ENCODE peak calls at places on chromosomes 13 and 19, in six cellular contexts. R is fibroblast of lung, O is psoas muscle, P is left ventricle myocardium inferior, Q is aorta, M is tibial artery. Z is an unnamed sample. For H3K9me3, the result is how much of the 10 kb centered on the place peaks cover.

GRCh38 chr19:3201911-3202310 is 16.2 kb downstream of the NCLN start:
- DNase-seq in R (no peak), O (no peak), P (no peak), Q (no peak), M (no peak), Z (no peak)

GRCh38 chr19:45768644-45769053 is 403 bp downstream of the SIX5 start:
- DNase-seq in R (peak), O (no peak), P (peak), Q (peak), M (no peak), Z (peak)

GRCh38 chr19:22472180-22472637 is 50.1 kb upstream of the ZNF98 start:
- DNase-seq in R (no peak), O (no peak), P (no peak), Q (no peak), M (no peak), Z (no peak)

GRCh38 chr19:2867025-2867991 is at the start of gene ZNF556:
- DNase-seq in R (no peak), O (peak), P (no peak), Q (no peak), M (no peak), Z (peak)

GRCh38 chr13:71005919-71006318 is 861.1 kb downstream of the DACH1 start:
- DNase-seq in R (no peak), O (no peak), P (no peak), Q (no peak), M (no peak), Z (no peak)

GRCh38 chr19:19545128-19545591 is 7.1 kb downstream of the CILP2 start:
- DNase-seq in R (no peak), O (no peak), P (no peak), Q (no peak), M (no peak), Z (peak)

GRCh38 chr13:28532226-28533048 is 37.5 kb upstream of the FLT1 start:
- DNase-seq in R (no peak), O (peak), P (peak), Q (no peak), M (no peak), Z (peak)

GRCh38 chr19:39131255-39131755 is 5.7 kb downstream of the PAK4 start:
- DNase-seq in R (peak), O (peak), P (peak), Q (peak), M (no peak), Z (peak)

GRCh38 chr19:6260376-6260775 is 19.4 kb downstream of the MLLT1 start:
- DNase-seq in R (no peak), O (no peak), P (no peak), Q (no peak), M (no peak), Z (no peak)

GRCh38 chr19:4454952-4455738 is 2.4 kb downstream of the UBXN6 start:
- DNase-seq in R (peak), O (peak), P (no peak), Q (no peak), M (no peak), Z (peak)

GRCh38 chr13:100725472-100725871 is 50.9 kb upstream of the TMTC4 start:
- DNase-seq in R (no peak), O (no peak), P (no peak), Q (no peak), M (no peak), Z (no peak)

GRCh38 chr13:106555631-106556328 is 12.2 kb downstream of the ARGLU1 start:
- DNase-seq in R (peak), O (no peak), P (no peak), Q (no peak), M (no peak), Z (no peak)

GRCh38 chr19:38251564-38252051 is 4.6 kb downstream of the PPP1R14A start:
- DNase-seq in R (no peak), O (no peak), P (peak), Q (peak), M (peak), Z (peak)

GRCh38 chr13:62293081-62293480 is 877.4 kb upstream of the PCDH20 start:
- DNase-seq in R (peak), O (no peak), P (no peak), Q (no peak), M (no peak), Z (no peak)

GRCh38 chr13:99501952-99502310 is 659 bp downstream of the TM9SF2 start:
- DNase-seq in R (peak), O (peak), P (no peak), Q (peak), M (no peak), Z (peak)

GRCh38 chr13:113205428-113205931 is 3.0 kb downstream of the PCID2 start:
- DNase-seq in R (peak), O (no peak), P (no peak), Q (no peak), M (no peak), Z (no peak)

GRCh38 chr13:113202912-113203311 is 5.6 kb downstream of the PCID2 start:
- DNase-seq in R (no peak), O (no peak), P (no peak), Q (no peak), M (no peak), Z (no peak)

GRCh38 chr13:113204378-113204734 is 4.1 kb downstream of the PCID2 start:
- DNase-seq in R (no peak), O (no peak), P (no peak), Q (no peak), M (no peak), Z (no peak)

GRCh38 chr13:113207890-113208423 is 512 bp downstream of the PCID2 start:
- DNase-seq in R (peak), O (peak), P (peak), Q (peak), M (peak), Z (peak)

DNA sequence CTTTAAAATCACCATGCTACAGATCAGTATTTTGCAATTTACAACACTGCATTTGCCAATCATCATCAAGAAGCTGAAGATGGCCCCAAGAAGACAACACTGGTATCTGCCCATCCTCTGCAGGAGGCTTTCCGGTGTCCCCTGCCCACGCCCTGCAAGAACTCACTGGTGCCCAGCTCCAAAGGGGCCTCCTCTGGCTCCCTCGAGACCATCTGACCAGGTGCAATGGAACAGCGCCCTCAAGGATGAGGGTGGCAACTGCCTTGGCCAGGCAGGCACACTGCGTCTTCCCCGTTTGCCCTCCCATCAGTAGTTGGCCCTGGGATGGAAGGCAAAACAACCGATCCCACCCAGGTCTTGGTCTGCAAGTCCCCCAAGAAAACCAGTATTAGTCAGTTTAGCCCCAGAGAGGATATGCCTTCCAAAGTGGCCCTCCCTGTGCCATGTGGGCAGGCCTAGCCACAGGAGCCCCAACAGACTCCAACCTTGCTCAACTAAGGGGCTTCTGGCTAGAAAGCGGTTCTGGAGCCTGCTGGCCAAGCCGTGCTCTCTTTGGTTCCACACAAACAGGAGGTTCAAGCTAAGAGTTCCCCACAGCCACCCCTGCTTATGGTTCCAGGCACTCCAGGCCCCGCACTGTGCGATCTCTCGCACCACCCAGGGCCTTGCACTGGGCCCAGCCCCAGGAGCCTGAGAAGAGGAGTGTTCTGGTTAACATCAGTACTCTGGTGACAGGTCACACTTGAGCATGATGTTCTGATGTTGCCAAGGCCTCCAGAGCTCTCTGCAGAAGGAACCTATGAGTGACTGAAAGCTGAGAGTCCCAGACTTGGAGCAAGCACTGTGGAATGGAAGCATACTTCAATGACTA is 4.7 kb downstream of the PCID2 start:
- DNase-seq in R (no peak), O (no peak), P (peak), Q (no peak), M (no peak), Z (no peak)
- H3K9me3 ChIP-seq in R (under half), O (under half), P (under half), Q (under half), M (under half), Z (under half)

DNA sequence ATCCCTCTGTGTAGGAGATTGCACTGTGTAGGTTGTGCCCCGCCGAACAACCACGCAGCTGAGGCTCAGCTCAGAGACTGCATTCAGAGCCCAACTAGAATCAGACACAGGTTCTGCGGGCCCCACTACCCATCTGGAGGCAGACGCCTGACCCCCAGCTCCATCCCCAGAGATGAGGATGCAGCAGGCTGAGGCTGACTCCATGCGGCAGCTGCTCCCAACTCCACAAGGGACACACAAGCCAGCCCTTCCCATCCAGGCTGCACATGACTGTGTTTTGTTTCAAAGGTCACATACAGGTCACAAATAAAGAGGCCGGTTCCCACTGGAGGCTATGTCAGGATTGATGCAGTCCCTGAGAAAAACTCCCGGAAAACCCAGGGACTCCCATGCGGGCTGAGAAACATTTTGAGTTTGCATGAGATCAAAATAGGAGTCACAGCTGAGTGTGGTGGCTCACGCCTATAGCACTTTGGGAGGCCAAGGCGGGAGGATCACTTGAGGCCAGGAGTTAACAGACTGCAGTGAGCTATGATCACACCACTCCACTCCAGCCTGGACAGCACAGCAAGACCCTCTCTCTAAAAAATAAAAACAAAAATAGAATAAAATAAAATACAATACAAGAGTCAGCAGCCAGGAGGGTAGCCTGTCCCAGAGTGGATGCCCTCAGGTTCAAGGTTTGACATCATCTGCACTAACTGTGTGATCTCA is 14.0 kb downstream of the ELL start:
- DNase-seq in R (no peak), O (no peak), P (peak), Q (no peak), M (no peak), Z (peak)
- H3K27ac ChIP-seq in R (peak), O (peak), P (peak), Q (peak), M (peak), Z (peak)

GRCh38 chr19:42573642-42574041 is 21.1 kb downstream of the CEACAM8 start:
- DNase-seq in R (no peak), O (no peak), P (no peak), Q (no peak), M (no peak), Z (no peak)
- H3K9me3 ChIP-seq in R (under half), O (under half), P (under half), Q (under half), M (under half), Z (under half)

DNA sequence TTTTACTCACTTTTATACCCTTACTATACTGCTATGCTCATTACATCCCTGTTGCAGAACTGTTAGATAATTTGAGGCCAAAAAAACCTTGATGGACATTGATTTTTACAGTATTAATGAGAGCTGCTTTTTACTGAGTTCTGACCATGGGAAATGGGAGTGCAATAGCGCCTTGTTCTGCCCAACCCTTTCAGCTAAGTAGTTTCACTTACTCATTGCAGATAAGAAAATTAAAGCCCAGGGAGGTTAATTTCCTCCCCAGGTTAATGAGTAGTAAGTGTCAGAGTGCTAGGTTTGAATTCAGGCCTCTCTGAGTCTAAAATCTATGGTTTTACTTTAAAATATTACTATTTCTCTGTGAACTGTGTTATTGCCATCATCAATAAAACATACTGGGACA is 93.6 kb upstream of the RAP2A start:
- DNase-seq in R (no peak), O (no peak), P (no peak), Q (no peak), M (no peak), Z (no peak)
- H3K27ac ChIP-seq in R (no peak), O (no peak), P (peak), Q (no peak), M (peak), Z (no peak)

GRCh38 chr13:111489301-111489700 is 168.9 kb downstream of the TEX29 start:
- DNase-seq in R (no peak), O (no peak), P (no peak), Q (no peak), M (no peak), Z (no peak)
- H3K9me3 ChIP-seq in R (under half), O (under half), P (under half), Q (under half), M (under half), Z (under half)

GRCh38 chr19:16593181-16593580 is 21.0 kb upstream of the SLC35E1 start:
- DNase-seq in R (no peak), O (no peak), P (no peak), Q (no peak), M (no peak), Z (no peak)
- H3K27ac ChIP-seq in R (no peak), O (no peak), P (no peak), Q (no peak), M (no peak), Z (no peak)